ENCODE peak calls at places on chromosome 1, in ten cellular contexts. Y, Q, U, S, G, R, V, E, B and T are unnamed samples.

GRCh38 chr1:15283500-15283899 is 36.5 kb downstream of the FHAD1 start:
- DNase-seq in R (peak), Q (no peak), B (no peak), S (no peak), G (no peak), V (peak), U (no peak), E (no peak), Y (peak), T (peak)

GRCh38 chr1:214551436-214552173 is at the start of gene PTPN14:
- DNase-seq in U (no peak), E (no peak), Y (peak), S (no peak), Q (peak), V (peak), R (peak), G (no peak), B (no peak), T (peak)

GRCh38 chr1:114320586-114320985 is 166.9 kb upstream of the SYT6 start:
- DNase-seq in V (no peak), E (no peak), R (peak), Y (peak), U (no peak), S (no peak), B (no peak), Q (no peak), G (no peak), T (peak)

GRCh38 chr1:58784758-58785423 is 1.0 kb upstream of the JUN start:
- DNase-seq in Y (peak), Q (peak), U (peak), E (peak), R (peak), G (no peak), S (peak), V (peak), B (peak), T (peak)

GRCh38 chr1:223114871-223115270 is 28.2 kb downstream of the TLR5 start:
- DNase-seq in Q (peak), Y (no peak), V (no peak), U (no peak), R (no peak), E (no peak), S (no peak), B (no peak), G (no peak), T (no peak)

GRCh38 chr1:51906306-51907078 is 28.0 kb upstream of the NRDC start:
- DNase-seq in S (no peak), B (no peak), E (no peak), U (no peak), Q (no peak), G (no peak), R (no peak), Y (peak), V (no peak), T (peak)

GRCh38 chr1:40316595-40317393 is at the start of gene COL9A2:
- DNase-seq in U (peak), E (peak), G (no peak), B (peak), Q (no peak), Y (peak), R (peak), V (peak), S (peak), T (no peak)

GRCh38 chr1:232682248-232682647 is 52.3 kb upstream of the SIPA1L2 start:
- DNase-seq in S (no peak), E (no peak), R (no peak), Q (no peak), U (no peak), Y (no peak), B (no peak), G (no peak), V (no peak), T (no peak)

GRCh38 chr1:109527098-109527811 is 12.4 kb upstream of the GPR61 start:
- DNase-seq in G (no peak), R (no peak), B (no peak), Y (no peak), Q (no peak), S (no peak), V (no peak), E (no peak), U (no peak), T (no peak)

GRCh38 chr1:27526569-27527222 is 36.7 kb upstream of the WASF2 start:
- DNase-seq in G (no peak), S (no peak), U (no peak), Y (no peak), E (no peak), V (no peak), B (no peak), Q (no peak), R (no peak), T (no peak)